ENCODE peak calls at places on chromosomes 11 and 22, in ten cellular contexts. P is EL, Q is HEK293T, E is renal cortical epithelial cell, M is EH, L is fibroblast of the aortic adventitia, X is germinal center, I is NCI-H2029 treated with DMSO at 0.1 percent for 48 hours, D is pulmonary artery endothelial cell, K is T-cell. S is an unnamed sample.

GRCh38 chr22:37669586-37669985 is 5.8 kb upstream of the LGALS1 start:
- DNase-seq in P (no peak), Q (no peak), E (peak), M (peak), L (no peak), X (no peak), I (no peak), D (no peak), K (no peak), S (peak)

GRCh38 chr11:104897891-104898684 is at the start of gene CASP12:
- DNase-seq in P (no peak), Q (no peak), E (no peak), M (peak), L (peak), X (no peak), I (no peak), D (peak), K (no peak), S (no peak)

GRCh38 chr11:61052182-61052972 is 49.9 kb upstream of the CD5 start:
- DNase-seq in P (no peak), Q (no peak), E (no peak), M (no peak), L (no peak), X (no peak), I (no peak), D (no peak), K (no peak), S (no peak)

GRCh38 chr11:70073881-70074371 is 4.2 kb upstream of the ANO1 start:
- DNase-seq in P (peak), Q (no peak), E (peak), M (no peak), L (peak), X (no peak), I (no peak), D (peak), K (no peak), S (no peak)

GRCh38 chr11:64355078-64355940 is 3.7 kb upstream of the RPS6KA4 start:
- DNase-seq in P (peak), Q (peak), E (peak), M (peak), L (peak), X (peak), I (no peak), D (peak), K (no peak), S (peak)

GRCh38 chr11:91248199-91248807 is 976.3 kb upstream of the FAT3 start:
- DNase-seq in P (peak), Q (peak), E (peak), M (peak), L (peak), X (no peak), I (no peak), D (no peak), K (no peak), S (peak)

GRCh38 chr11:6405039-6405667 is 13.7 kb downstream of the APBB1 start:
- DNase-seq in P (no peak), Q (no peak), E (peak), M (no peak), L (no peak), X (no peak), I (no peak), D (no peak), K (no peak), S (peak)

GRCh38 chr11:16111690-16112089 is 244.7 kb downstream of the SOX6 start:
- DNase-seq in P (no peak), Q (no peak), E (peak), M (no peak), L (no peak), X (no peak), I (no peak), D (no peak), K (no peak), S (no peak)

GRCh38 chr11:76783294-76783900 is at the start of gene TSKU:
- DNase-seq in P (peak), Q (no peak), E (no peak), M (peak), L (no peak), X (no peak), I (no peak), D (no peak), K (no peak), S (peak)

GRCh38 chr11:132595711-132596111 is 936.6 kb downstream of the OPCML start:
- DNase-seq in P (no peak), Q (no peak), E (no peak), M (peak), L (no peak), X (no peak), I (peak), D (no peak), K (no peak), S (no peak)

GRCh38 chr11:44946268-44946667 is 4.4 kb downstream of the TP53I11 start:
- DNase-seq in P (no peak), Q (no peak), E (no peak), M (no peak), L (peak), X (no peak), I (no peak), D (no peak), K (no peak), S (no peak)

GRCh38 chr22:20571531-20572007 is 64.2 kb downstream of the MED15 start:
- DNase-seq in P (no peak), Q (peak), E (no peak), M (peak), L (peak), X (peak), I (no peak), D (no peak), K (peak), S (no peak)

S was measured in amniotic epithelial cell.